ENCODE peak calls at places on chromosomes 7 and 10, in five cellular contexts. W is fibroblast of lung, N is tibial nerve, R is body of pancreas, Z is Panc1. I is an unnamed sample.

GRCh38 chr7:22607180-22607579 is 107.2 kb upstream of the STEAP1B start:
- DNase-seq in R (no peak), Z (no peak), W (no peak), N (no peak), I (no peak)

GRCh38 chr10:84026821-84027257 is 112.5 kb upstream of the GHITM start:
- DNase-seq in Z (peak; percentile 39), R (no peak), N (no peak), W (peak; percentile 7), I (no peak)

GRCh38 chr10:104391150-104391968 is 37.7 kb downstream of the CFAP58 start:
- DNase-seq in R (peak; percentile 5), W (peak; percentile 35), Z (no peak), N (no peak), I (no peak)

GRCh38 chr7:95642173-95642572 is 45.9 kb upstream of the PDK4 start:
- DNase-seq in Z (no peak), N (no peak), W (no peak), R (no peak), I (no peak)

GRCh38 chr7:48255046-48255445 is 83.8 kb downstream of the ABCA13 start:
- DNase-seq in W (peak; percentile 90), N (no peak), R (no peak), Z (no peak), I (no peak)

GRCh38 chr10:44185315-44185666 is 199.6 kb downstream of the CXCL12 start:
- DNase-seq in R (no peak), W (no peak), N (no peak), Z (no peak), I (no peak)

GRCh38 chr7:134593530-134594392 is 44.9 kb downstream of the AKR1B15 start:
- DNase-seq in R (peak; percentile 72), W (peak; percentile 92), Z (no peak), N (peak; percentile 77), I (no peak)

GRCh38 chr7:157276091-157276561 is 60.7 kb upstream of the DNAJB6 start:
- DNase-seq in W (no peak), R (no peak), N (no peak), Z (no peak), I (no peak)

GRCh38 chr7:54778166-54778565 is 19.2 kb upstream of the SEC61G start:
- DNase-seq in W (no peak), N (no peak), R (no peak), Z (no peak), I (no peak)

GRCh38 chr10:6671976-6672375 is 91.9 kb upstream of the PRKCQ start:
- DNase-seq in N (no peak), W (no peak), Z (no peak), R (no peak), I (no peak)

GRCh38 chr10:49645417-49646255 is 31.8 kb downstream of the CHAT start:
- DNase-seq in Z (no peak), W (no peak), N (no peak), R (no peak), I (no peak)

GRCh38 chr7:86534641-86535040 is 109.1 kb upstream of the GRM3 start:
- DNase-seq in Z (no peak), W (no peak), N (no peak), R (no peak), I (no peak)

GRCh38 chr10:97063983-97064837 is 121.5 kb downstream of the SLIT1 start:
- DNase-seq in N (no peak), Z (no peak), W (no peak), R (no peak), I (no peak)

GRCh38 chr10:128571745-128572144 is 445.5 kb upstream of the MKI67 start:
- DNase-seq in Z (no peak), W (no peak), R (no peak), N (no peak), I (no peak)

GRCh38 chr10:32142646-32143045 is 86.4 kb upstream of the KIF5B start:
- DNase-seq in W (peak; percentile 52), N (no peak), R (no peak), Z (no peak), I (no peak)

GRCh38 chr7:107387077-107387476 is 82.8 kb upstream of the GPR22 start:
- DNase-seq in Z (no peak), W (peak; percentile 44), N (no peak), R (no peak), I (no peak)

GRCh38 chr10:29895436-29895835 is 163.9 kb downstream of the JCAD start:
- DNase-seq in W (peak; percentile 99), Z (no peak), R (peak; percentile 41), N (peak; percentile 67), I (no peak)

GRCh38 chr7:155348806-155349205 is 51.1 kb downstream of the INSIG1 start:
- DNase-seq in R (no peak), W (no peak), N (no peak), Z (no peak), I (no peak)

GRCh38 chr7:36430881-36431280 is 41.2 kb downstream of the ANLN start:
- DNase-seq in W (peak; percentile 12), N (no peak), Z (no peak), R (no peak), I (no peak)

GRCh38 chr10:75408512-75408881 is 6.9 kb upstream of the ZNF503 start:
- DNase-seq in W (no peak), Z (no peak), R (peak; percentile 14), N (no peak), I (no peak)

GRCh38 chr7:130091999-130092398 is 21.7 kb downstream of the KLHDC10 start:
- DNase-seq in W (no peak), Z (no peak), R (no peak), N (no peak), I (no peak)

GRCh38 chr7:99024066-99024465 is 119.8 kb downstream of the SMURF1 start:
- DNase-seq in N (no peak), Z (no peak), W (no peak), R (no peak), I (no peak)

GRCh38 chr10:34811968-34812514 is 3.1 kb downstream of the PARD3 start:
- DNase-seq in N (no peak), W (peak; percentile 47), R (no peak), Z (no peak), I (no peak)

GRCh38 chr10:28975891-28976471 is 298.7 kb downstream of the BAMBI start:
- DNase-seq in R (no peak), Z (no peak), N (no peak), W (peak; percentile 90), I (no peak)

GRCh38 chr10:61195219-61195618 is 251.2 kb upstream of the RHOBTB1 start:
- DNase-seq in W (no peak), R (no peak), Z (no peak), N (no peak), I (no peak)

GRCh38 chr7:133699390-133699789 is 427.8 kb upstream of the LRGUK start:
- DNase-seq in N (no peak), Z (no peak), W (peak; percentile 30), R (no peak), I (peak; percentile 22)

GRCh38 chr7:74038194-74038961 is 10.4 kb downstream of the ELN start:
- DNase-seq in Z (no peak), W (no peak), N (peak; percentile 46), R (no peak), I (no peak)

GRCh38 chr7:38013246-38013645 is 92.8 kb downstream of the EPDR1 start:
- DNase-seq in W (no peak), Z (no peak), N (no peak), R (no peak), I (no peak)

GRCh38 chr7:157139142-157140117 is 704 bp downstream of the UBE3C start:
- DNase-seq in W (peak; percentile 48), Z (no peak), N (peak; percentile 8), R (peak; percentile 62), I (no peak)

GRCh38 chr10:26336979-26337378 is 101.2 kb upstream of the APBB1IP start:
- DNase-seq in N (no peak), R (peak; percentile 8), W (no peak), Z (no peak), I (no peak)
- H3K4me1 ChIP-seq in N (no peaks in the 10 kb centered on the region), R (peaks cover 7% of the 10 kb centered on the region), W (no peaks in the 10 kb centered on the region), Z (no peaks in the 10 kb centered on the region), I (no peaks in the 10 kb centered on the region)

DNA sequence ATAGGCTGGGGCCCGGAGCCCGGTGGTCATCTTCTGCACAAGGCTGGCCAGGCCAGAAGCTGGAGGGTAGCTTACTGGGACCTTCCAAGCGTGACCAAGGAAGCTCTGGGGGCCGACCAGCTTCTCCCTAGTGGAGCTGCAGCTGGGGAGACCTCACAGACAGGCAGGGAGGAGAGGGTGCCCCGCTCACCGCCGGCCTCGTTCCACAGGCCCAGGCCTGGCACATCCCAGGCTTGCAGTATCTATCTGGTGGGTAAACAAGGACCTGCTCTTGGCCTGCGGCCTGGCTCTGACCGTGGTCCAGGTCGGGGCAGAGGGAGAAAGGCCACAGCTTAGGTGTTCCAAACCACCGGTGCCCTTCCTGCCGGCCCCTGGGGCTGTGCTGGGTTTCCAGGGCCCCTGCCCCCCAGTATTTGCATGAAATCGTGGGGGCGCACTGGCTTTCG is 1.6 kb upstream of the ELFN1 start:
- DNase-seq in N (no peak), R (peak; percentile 1), W (peak; percentile 9), Z (no peak), I (no peak)
- H3K4me3 ChIP-seq in N (no peak overlapping the region), R (no peak overlapping the region), W (no peak overlapping the region), Z (peak overlapping the region; percentile 81), I (no peak overlapping the region)

DNA sequence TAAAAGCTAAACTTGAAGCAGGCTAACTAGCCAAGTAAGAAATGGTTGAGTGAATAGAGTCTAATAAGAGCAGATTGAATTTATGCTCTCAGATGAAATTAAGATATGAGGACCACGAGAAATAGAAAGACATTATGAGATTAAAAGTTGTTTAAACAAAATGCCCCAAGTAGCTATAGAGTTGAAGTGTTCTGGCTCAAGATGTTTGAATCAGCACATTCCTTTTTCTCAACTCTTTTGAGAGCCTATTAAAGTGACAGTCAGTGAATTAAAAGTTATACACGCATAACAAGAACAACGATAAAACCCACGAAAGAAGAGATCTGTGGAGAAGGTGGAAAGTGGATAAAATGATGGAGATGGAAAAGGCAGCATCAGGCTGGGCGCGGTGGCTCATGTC is 322.2 kb upstream of the ANKRD30A start:
- DNase-seq in W (no peak), Z (no peak), N (no peak), R (no peak), I (no peak)
- H3K9me3 ChIP-seq in W (no peaks in the 10 kb centered on the region), Z (no peaks in the 10 kb centered on the region), N (no peaks in the 10 kb centered on the region), R (no peaks in the 10 kb centered on the region), I (no peaks in the 10 kb centered on the region)

GRCh38 chr7:106067678-106068077 is 44.4 kb downstream of the SYPL1 start:
- DNase-seq in N (no peak), Z (no peak), R (no peak), W (no peak), I (no peak)
- H3K4me1 ChIP-seq in N (peaks cover 33% of the 10 kb centered on the region), Z (peaks cover 50% of the 10 kb centered on the region), R (peaks cover 52% of the 10 kb centered on the region), W (peaks cover 8% of the 10 kb centered on the region), I (peaks cover 20% of the 10 kb centered on the region)

GRCh38 chr7:127618775-127619174 is 833 bp upstream of the PAX4 start:
- DNase-seq in N (no peak), Z (no peak), W (no peak), R (no peak), I (no peak)
- H3K4me3 ChIP-seq in N (no peak overlapping the region), Z (no peak overlapping the region), W (no peak overlapping the region), R (no peak overlapping the region), I (no peak overlapping the region)

GRCh38 chr10:122207135-122207534 is 64.0 kb upstream of the BTBD16 start:
- DNase-seq in N (no peak), Z (no peak), W (no peak), R (no peak), I (no peak)
- H3K9me3 ChIP-seq in N (no peaks in the 10 kb centered on the region), Z (no peaks in the 10 kb centered on the region), W (no peaks in the 10 kb centered on the region), R (no peaks in the 10 kb centered on the region), I (no peaks in the 10 kb centered on the region)

GRCh38 chr10:79418274-79418673 is 27.1 kb downstream of the ZCCHC24 start:
- DNase-seq in Z (no peak), R (no peak), N (no peak), W (no peak), I (no peak)
- H3K4me1 ChIP-seq in Z (no peaks in the 10 kb centered on the region), R (no peaks in the 10 kb centered on the region), N (no peaks in the 10 kb centered on the region), W (peaks cover 34% of the 10 kb centered on the region), I (no peaks in the 10 kb centered on the region)

GRCh38 chr7:977326-978048 is 2.1 kb upstream of the COX19 start:
- DNase-seq in R (peak; percentile 92), N (no peak), Z (no peak), W (peak; percentile 25), I (no peak)
- H3K4me3 ChIP-seq in R (no peak overlapping the region), N (no peak overlapping the region), Z (no peak overlapping the region), W (no peak overlapping the region), I (no peak overlapping the region)